ENCODE peak calls at places on chromosomes 16 and 17, in four cellular contexts. W is ovary; S is CD8-positive, alpha-beta T cell; A is NB4. V is an unnamed sample.

GRCh38 chr16:72099377-72099818 is 5.8 kb downstream of the DHX38 start:
- DNase-seq in W (no peak), S (peak; percentile 8), A (peak; percentile 77), V (peak; percentile 73)

GRCh38 chr17:51703364-51704341 is 443.3 kb downstream of the UTP18 start:
- DNase-seq in W (peak; percentile 76), S (no peak), A (no peak), V (peak; percentile 16)

GRCh38 chr16:27428035-27428785 is 26.2 kb downstream of the IL21R start:
- DNase-seq in W (no peak), S (no peak), A (peak; percentile 40), V (no peak)

GRCh38 chr17:19341641-19342610 is 20.6 kb downstream of the B9D1 start:
- DNase-seq in W (peak; percentile 71), S (no peak), A (no peak), V (no peak)

GRCh38 chr16:74623846-74624245 is 16.9 kb upstream of the GLG1 start:
- DNase-seq in W (no peak), S (no peak), A (no peak), V (no peak)

GRCh38 chr16:71424626-71425025 is 17.2 kb downstream of the TLE7 start:
- DNase-seq in W (no peak), S (no peak), A (no peak), V (no peak)

GRCh38 chr16:89072216-89073130 is 21.2 kb upstream of the ACSF3 start:
- DNase-seq in W (no peak), S (no peak), A (no peak), V (no peak)

GRCh38 chr16:86854058-86854621 is 275.8 kb downstream of the FOXL1 start:
- DNase-seq in W (no peak), S (no peak), A (no peak), V (no peak)

GRCh38 chr16:68427649-68428303 is 20.5 kb downstream of the SMPD3 start:
- DNase-seq in W (no peak), S (no peak), A (no peak), V (no peak)

GRCh38 chr17:56540791-56541190 is 52.7 kb upstream of the NOG start:
- DNase-seq in W (no peak), S (no peak), A (no peak), V (no peak)

GRCh38 chr16:62596101-62596500 is 559.9 kb upstream of the CDH8 start:
- DNase-seq in W (no peak), S (no peak), A (no peak), V (no peak)

GRCh38 chr17:7840875-7841274 is 6.9 kb downstream of the KDM6B start:
- DNase-seq in W (no peak), S (no peak), A (no peak), V (no peak)

DNA sequence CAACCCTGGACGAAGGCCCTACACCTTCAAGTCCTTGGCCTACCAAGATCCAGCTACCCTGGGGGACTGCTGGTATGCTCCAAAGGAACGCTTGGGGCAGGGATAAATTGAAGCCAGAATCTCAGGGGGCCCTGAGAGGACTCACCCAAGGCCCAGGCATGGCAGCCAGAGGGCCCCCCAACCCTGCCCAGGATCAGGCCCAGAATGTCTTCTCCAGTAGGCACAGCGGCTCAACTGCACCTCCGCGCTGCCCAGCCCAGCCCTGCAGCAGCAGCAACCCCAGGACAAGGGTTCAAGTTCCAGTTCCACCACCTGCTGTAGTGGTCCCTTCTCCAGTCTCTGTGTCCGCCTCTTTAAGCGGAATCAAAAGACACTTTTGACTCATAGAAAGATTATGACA is 2.2 kb downstream of the TFAP4 start:
- DNase-seq in W (no peak), S (no peak), A (no peak), V (no peak)
- TF ChIP-seq CTCF in W (no peak), S (no peak), A (no peak), V (no peak)

DNA sequence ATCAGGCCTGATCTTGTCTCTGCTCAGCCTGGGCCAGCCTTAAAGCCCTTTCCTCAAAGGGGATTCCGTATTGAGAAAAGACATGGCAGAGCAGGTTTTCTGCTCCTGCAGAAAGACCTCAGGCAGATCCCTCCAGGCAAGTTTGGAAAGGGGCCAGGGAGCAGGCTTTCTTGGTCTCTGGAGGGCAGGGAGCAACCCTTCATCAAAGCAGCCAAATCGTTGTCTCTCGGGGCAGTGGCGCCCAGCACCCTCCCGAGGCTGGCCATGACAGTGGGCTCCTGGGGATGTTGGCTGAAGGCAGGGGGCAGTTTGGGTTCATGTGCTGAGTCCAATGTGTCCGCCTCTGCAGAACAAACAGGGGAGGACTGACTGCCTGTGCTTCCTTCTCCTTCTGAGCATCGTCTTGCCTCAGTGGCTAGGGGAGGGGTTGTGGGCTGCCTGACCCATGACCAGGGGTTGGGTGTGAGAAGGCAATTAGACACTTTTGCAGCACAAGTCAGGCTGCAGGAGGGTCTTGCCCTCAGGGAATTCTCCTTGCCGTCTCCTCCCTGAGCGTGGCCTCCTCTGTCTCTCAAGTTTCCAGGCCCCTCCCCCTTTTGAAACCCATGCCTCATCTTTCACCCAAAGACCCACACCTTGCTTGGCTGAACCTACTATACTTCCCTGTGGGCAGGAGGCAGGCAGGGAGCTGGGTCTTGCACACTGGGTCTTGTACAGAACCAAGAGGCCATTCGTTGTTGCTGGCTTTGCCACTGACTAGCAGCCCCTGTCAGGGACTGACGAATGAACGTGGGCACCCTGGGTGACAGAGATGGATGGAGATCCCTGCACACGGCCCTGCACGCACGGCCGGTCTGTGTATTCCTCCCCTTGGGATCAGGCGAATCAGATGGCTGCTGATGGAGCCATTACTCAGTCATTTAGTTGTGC is 168.2 kb upstream of the WSCD1 start:
- DNase-seq in W (no peak), S (no peak), A (no peak), V (no peak)
- H3K4me3 ChIP-seq in W (no peak overlapping the region), S (no peak overlapping the region), A (no peak overlapping the region), V (no peak overlapping the region)

GRCh38 chr17:4782652-4783051 is 3.5 kb downstream of the VMO1 start:
- DNase-seq in W (no peak), S (no peak), A (no peak), V (no peak)
- TF ChIP-seq CTCF in W (no peak), S (no peak), A (no peak), V (no peak)

DNA sequence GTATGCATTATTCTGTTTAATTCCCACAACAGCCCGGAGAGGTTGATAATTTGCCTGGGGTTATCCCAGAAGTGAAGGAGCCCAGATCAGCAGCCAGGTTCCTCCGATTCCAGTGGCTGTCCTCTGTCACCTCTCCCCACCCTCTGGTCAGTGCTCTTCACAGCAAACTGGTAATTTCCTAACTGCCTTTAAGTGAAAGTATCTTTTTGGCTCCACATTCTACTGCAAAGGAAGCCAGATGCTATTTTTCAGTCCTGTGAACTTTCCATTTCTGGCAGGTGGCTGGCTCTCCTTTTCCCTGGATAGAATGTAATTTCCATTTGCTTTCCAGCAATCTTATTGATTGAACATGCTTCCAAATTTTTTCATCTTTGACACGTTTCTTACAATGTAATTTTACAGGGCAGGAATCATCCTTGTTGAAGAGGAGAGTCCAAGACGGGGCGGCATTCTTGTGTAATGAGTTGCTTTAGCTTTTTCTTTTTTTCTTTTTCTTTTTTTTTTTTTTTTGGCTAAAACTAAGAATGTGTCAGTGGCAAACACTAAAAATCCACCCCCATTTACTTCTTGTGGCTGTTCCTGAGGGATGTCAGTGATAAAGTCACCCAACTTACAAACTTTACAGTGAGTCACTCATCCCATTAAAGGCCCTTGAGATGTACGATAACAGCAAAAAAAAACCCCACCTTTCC is 29.6 kb upstream of the PRKCA start:
- DNase-seq in W (no peak), S (no peak), A (no peak), V (peak; percentile 48)
- H3K4me3 ChIP-seq in W (no peak overlapping the region), S (no peak overlapping the region), A (no peak overlapping the region), V (no peak overlapping the region)

GRCh38 chr17:3689262-3690093 is 6.5 kb downstream of the P2RX5 start:
- DNase-seq in W (no peak), S (no peak), A (no peak), V (no peak)
- TF ChIP-seq CTCF in W (no peak), S (no peak), A (no peak), V (no peak)

GRCh38 chr17:44397479-44398440 is 8.3 kb upstream of the ITGA2B start:
- DNase-seq in W (peak; percentile 28), S (no peak), A (no peak), V (no peak)

GRCh38 chr17:44402564-44403172 is 13.2 kb upstream of the ITGA2B start:
- DNase-seq in W (no peak), S (no peak), A (no peak), V (no peak)

GRCh38 chr17:44398692-44399691 is 9.5 kb upstream of the ITGA2B start:
- DNase-seq in W (no peak), S (no peak), A (no peak), V (no peak)

GRCh38 chr17:44396946-44397345 is 7.5 kb upstream of the ITGA2B start:
- DNase-seq in W (no peak), S (no peak), A (no peak), V (no peak)

GRCh38 chr17:44400226-44400847 is 10.9 kb upstream of the ITGA2B start:
- DNase-seq in W (no peak), S (no peak), A (peak; percentile 33), V (peak; percentile 38)
- H3K4me3 ChIP-seq in W (no peak overlapping the region), S (no peak overlapping the region), A (no peak overlapping the region), V (no peak overlapping the region)

GRCh38 chr16:30378236-30379164 is 3.9 kb downstream of the SEPTIN1 start:
- DNase-seq in W (peak; percentile 100), S (peak; percentile 100), A (peak; percentile 98), V (peak; percentile 99)
- TF ChIP-seq CTCF in W (no peak), S (no peak), A (no peak), V (peak; percentile 35)

V was measured in epithelial cell of esophagus.